ENCODE peak calls at places on chromosomes 3 and 15, in five cellular contexts. P is H1, R is endothelial cell of umbilical vein, Z is tibial nerve, T is stomach. C is an unnamed sample. For H3K9me3, the result is how much of the 10 kb centered on the place peaks cover.

GRCh38 chr3:157746391-157746790 is 243.2 kb upstream of the VEPH1 start:
- DNase-seq in P (no peak), T (no peak), Z (no peak), R (no peak), C (no peak)

GRCh38 chr3:150462108-150462507 is 54.0 kb downstream of the TSC22D2 start:
- DNase-seq in P (no peak), R (no peak), Z (no peak), T (no peak), C (no peak)

GRCh38 chr3:133506215-133506901 is 67.1 kb upstream of the CDV3 start:
- DNase-seq in R (peak), Z (peak), P (no peak), T (no peak), C (peak)

GRCh38 chr15:75420698-75421097 is 30.8 kb downstream of the SIN3A start:
- DNase-seq in R (peak), Z (no peak), T (no peak), P (no peak), C (no peak)

GRCh38 chr3:10351013-10351735 is 30.3 kb upstream of the SEC13 start:
- DNase-seq in Z (no peak), R (no peak), T (no peak), P (no peak), C (peak)

GRCh38 chr3:28139967-28140634 is 101.3 kb upstream of the CMC1 start:
- DNase-seq in R (no peak), Z (no peak), T (no peak), P (no peak), C (peak)

GRCh38 chr15:48940508-48940907 is 23.2 kb downstream of the SHC4 start:
- DNase-seq in T (no peak), R (no peak), P (no peak), Z (no peak), C (no peak)

GRCh38 chr15:51497806-51498205 is 124.8 kb downstream of the DMXL2 start:
- DNase-seq in Z (no peak), P (no peak), T (no peak), R (no peak), C (no peak)

GRCh38 chr3:125123906-125124305 is 68.1 kb upstream of the HEG1 start:
- DNase-seq in Z (no peak), P (no peak), T (no peak), R (no peak), C (no peak)

GRCh38 chr3:119018690-119019463 is 15.8 kb downstream of the IGSF11 start:
- DNase-seq in R (no peak), P (no peak), T (no peak), Z (no peak), C (no peak)

GRCh38 chr3:56314842-56315241 is 153.4 kb downstream of the ERC2 start:
- DNase-seq in P (no peak), T (no peak), R (no peak), Z (no peak), C (no peak)

GRCh38 chr15:94644433-94644832 is 413.1 kb downstream of the MCTP2 start:
- DNase-seq in P (no peak), Z (no peak), T (no peak), R (no peak), C (no peak)

GRCh38 chr15:58506064-58506490 is 74.3 kb downstream of the LIPC start:
- DNase-seq in Z (no peak), P (no peak), T (peak), R (no peak), C (peak)

GRCh38 chr3:47692158-47692557 is 89.5 kb downstream of the SMARCC1 start:
- DNase-seq in P (no peak), Z (no peak), R (no peak), T (no peak), C (no peak)

GRCh38 chr15:76208084-76208785 is 103.0 kb downstream of the ETFA start:
- DNase-seq in T (peak), R (no peak), P (no peak), Z (no peak), C (no peak)

GRCh38 chr3:151875759-151876158 is 2.3 kb downstream of the SUCNR1 start:
- DNase-seq in P (no peak), Z (no peak), R (no peak), T (no peak), C (peak)

GRCh38 chr15:65171428-65171827 is 13.7 kb downstream of the CLPX start:
- DNase-seq in T (no peak), Z (no peak), R (no peak), P (no peak), C (no peak)

GRCh38 chr3:162641869-162642350 is 1145.3 kb downstream of the OTOL1 start:
- DNase-seq in Z (no peak), P (no peak), R (no peak), T (no peak), C (no peak)

DNA sequence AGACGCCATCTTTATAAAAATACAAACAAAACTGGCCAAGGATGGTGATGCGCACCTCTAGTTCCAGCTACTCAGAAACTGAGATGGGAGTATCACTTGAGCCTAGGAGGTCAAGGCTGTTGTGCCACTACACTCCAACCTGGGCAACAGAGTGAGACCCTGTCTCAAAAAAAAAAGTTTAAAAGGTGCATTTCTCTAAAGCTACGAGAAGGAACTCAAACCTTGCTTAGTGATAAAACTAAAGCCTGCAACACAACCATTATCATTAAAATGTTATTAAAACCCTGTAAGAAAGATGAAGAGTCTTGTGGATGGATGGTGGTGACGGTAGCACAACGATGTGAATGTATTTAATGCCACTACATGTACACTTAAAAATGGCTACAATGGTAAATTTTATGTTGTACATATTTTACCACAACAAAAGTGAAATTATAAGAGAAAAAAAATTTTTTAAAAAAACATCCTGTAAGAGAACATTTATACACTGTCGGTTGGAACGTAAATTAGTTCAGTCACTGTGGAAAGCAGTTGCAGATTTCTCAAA is 3.1 kb downstream of the PLD1 start:
- DNase-seq in T (no peak), P (no peak), Z (no peak), R (no peak), C (no peak)
- H3K27ac ChIP-seq in T (peak), P (no peak), Z (no peak), R (peak), C (peak)

GRCh38 chr15:67892559-67893377 is 52.9 kb upstream of the RNU6-1 start:
- DNase-seq in P (no peak), Z (no peak), R (no peak), T (no peak), C (peak)
- H3K4me3 ChIP-seq in P (no peak), Z (no peak), R (no peak), T (no peak), C (no peak)

GRCh38 chr3:127604035-127604434 is 5.8 kb downstream of the MCM2 start:
- DNase-seq in T (no peak), P (no peak), R (no peak), Z (no peak), C (no peak)
- H3K9me3 ChIP-seq in T (under half), P (under half), R (under half), Z (under half), C (under half)

GRCh38 chr3:190036631-190037030 is 84.1 kb downstream of the P3H2 start:
- DNase-seq in R (no peak), P (no peak), Z (no peak), T (no peak), C (no peak)
- H3K27ac ChIP-seq in R (no peak), P (no peak), Z (no peak), T (no peak), C (no peak)

GRCh38 chr3:54986294-54986693 is 58.4 kb upstream of the LRTM1 start:
- DNase-seq in T (no peak), Z (no peak), P (no peak), R (no peak), C (no peak)

GRCh38 chr3:54987719-54988118 is 59.9 kb upstream of the LRTM1 start:
- DNase-seq in Z (no peak), T (no peak), P (no peak), R (no peak), C (no peak)

GRCh38 chr3:54994026-54994626 is 66.3 kb upstream of the LRTM1 start:
- DNase-seq in R (no peak), Z (no peak), P (no peak), T (no peak), C (no peak)

GRCh38 chr3:54988302-54989022 is 60.6 kb upstream of the LRTM1 start:
- DNase-seq in Z (peak), T (no peak), P (no peak), R (no peak), C (no peak)

DNA sequence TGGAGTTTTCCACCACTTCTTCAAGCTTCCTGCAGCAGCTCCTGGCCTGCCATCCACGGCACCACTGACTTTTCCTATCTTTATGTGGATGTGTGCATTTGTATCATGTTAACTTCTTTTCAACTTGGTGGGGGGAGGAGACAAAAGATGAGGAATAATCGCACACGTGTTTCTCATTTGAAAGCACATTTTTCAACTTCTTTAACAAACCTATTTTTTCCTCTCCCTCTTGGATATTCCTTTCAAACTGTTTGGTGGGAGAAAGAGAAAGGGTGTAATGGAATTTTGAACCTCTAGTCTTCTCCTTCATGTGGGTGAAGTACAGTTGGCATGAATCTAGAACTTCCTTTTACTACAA is 61.1 kb upstream of the LRTM1 start:
- DNase-seq in P (no peak), Z (no peak), R (no peak), T (no peak), C (no peak)
- H3K4me3 ChIP-seq in P (no peak), Z (no peak), R (no peak), T (no peak), C (no peak)

GRCh38 chr3:72421786-72422185 is 426.5 kb downstream of the SHQ1 start:
- DNase-seq in P (no peak), T (no peak), R (no peak), Z (no peak), C (no peak)
- H3K9me3 ChIP-seq in P (under half), T (under half), R (under half), Z (under half), C (under half)